ENCODE peak calls at places on chromosomes 7 and 10, in nine cellular contexts. E is HepG2; J is ovary; I is naive thymus-derived CD4-positive, alpha-beta T cell; Z is IMR-90; C is cardiac muscle cell; M is gastrocnemius medialis; X is hepatocyte; N is left lung. A is an unnamed sample. For H3K4me1, the result is how much of the 10 kb centered on the place peaks cover.

GRCh38 chr10:70054902-70055301 is 2.3 kb downstream of the MACROH2A2 start:
- DNase-seq in E (no peak), J (no peak), I (no peak), Z (no peak), C (no peak), M (no peak), X (no peak), N (no peak), A (no peak)

GRCh38 chr10:102704915-102705314 is 9.3 kb downstream of the ARL3 start:
- DNase-seq in E (peak), J (no peak), I (no peak), Z (peak), C (no peak), M (no peak), X (no peak), N (no peak), A (no peak)

GRCh38 chr7:94972296-94972695 is 64.9 kb downstream of the PPP1R9A start:
- DNase-seq in E (peak), J (no peak), I (no peak), Z (no peak), C (no peak), M (no peak), X (no peak), N (no peak), A (no peak)

GRCh38 chr10:126433351-126433750 is 45.1 kb upstream of the ADAM12 start:
- DNase-seq in E (no peak), J (no peak), I (no peak), Z (peak), C (no peak), M (no peak), X (no peak), N (no peak), A (no peak)

GRCh38 chr7:132655071-132655761 is 78.9 kb upstream of the PLXNA4 start:
- DNase-seq in E (no peak), J (no peak), I (peak), Z (no peak), C (peak), M (peak), X (peak), N (peak), A (peak)

GRCh38 chr10:89518876-89519842 is 16.2 kb downstream of the SLC16A12 start:
- DNase-seq in E (no peak), J (no peak), I (no peak), Z (peak), C (no peak), M (peak), X (peak), N (no peak), A (peak)

GRCh38 chr7:36880108-36880507 is 155.8 kb upstream of the AOAH start:
- DNase-seq in E (no peak), J (no peak), I (no peak), Z (no peak), C (no peak), M (no peak), X (no peak), N (no peak), A (no peak)

GRCh38 chr7:97179454-97180104 is 62.1 kb downstream of the SDHAF3 start:
- DNase-seq in E (peak), J (no peak), I (peak), Z (peak), C (peak), M (peak), X (peak), N (no peak), A (no peak)

GRCh38 chr7:149561072-149561471 is 63.5 kb upstream of the ZNF746 start:
- DNase-seq in E (no peak), J (no peak), I (no peak), Z (no peak), C (no peak), M (no peak), X (no peak), N (no peak), A (no peak)

GRCh38 chr10:59880976-59881510 is 25.3 kb downstream of the CCDC6 start:
- DNase-seq in E (no peak), J (no peak), I (no peak), Z (no peak), C (no peak), M (no peak), X (no peak), N (no peak), A (no peak)

GRCh38 chr7:103432713-103433112 is 13.3 kb downstream of the SLC26A5 start:
- DNase-seq in E (no peak), J (no peak), I (no peak), Z (no peak), C (no peak), M (no peak), X (no peak), N (no peak), A (no peak)

GRCh38 chr7:28301148-28301641 is 111.1 kb upstream of the CREB5 start:
- DNase-seq in E (no peak), J (no peak), I (no peak), Z (peak), C (no peak), M (no peak), X (no peak), N (no peak), A (no peak)

GRCh38 chr10:5835446-5836095 is 22.3 kb upstream of the GDI2 start:
- DNase-seq in E (no peak), J (no peak), I (no peak), Z (no peak), C (no peak), M (no peak), X (no peak), N (peak), A (no peak)

GRCh38 chr10:76117949-76118348 is 686.5 kb downstream of the LRMDA start:
- DNase-seq in E (no peak), J (no peak), I (no peak), Z (peak), C (no peak), M (no peak), X (no peak), N (no peak), A (no peak)

GRCh38 chr10:6581750-6582697 is 1.9 kb upstream of the PRKCQ start:
- DNase-seq in E (no peak), J (no peak), I (no peak), Z (no peak), C (no peak), M (no peak), X (no peak), N (no peak), A (no peak)

GRCh38 chr7:157409753-157410727 is 73.2 kb downstream of the DNAJB6 start:
- DNase-seq in E (no peak), J (no peak), I (no peak), Z (no peak), C (no peak), M (no peak), X (no peak), N (peak), A (no peak)

GRCh38 chr10:1938317-1938716 is 201.0 kb upstream of the ADARB2 start:
- DNase-seq in E (no peak), J (no peak), I (peak), Z (no peak), C (no peak), M (no peak), X (no peak), N (no peak), A (no peak)

GRCh38 chr7:132192809-132193208 is 383.5 kb downstream of the PLXNA4 start:
- DNase-seq in E (no peak), J (no peak), I (no peak), Z (no peak), C (no peak), M (no peak), X (no peak), N (no peak), A (no peak)

GRCh38 chr10:35592421-35592820 is 12.7 kb upstream of the GJD4 start:
- DNase-seq in E (no peak), J (no peak), I (no peak), Z (no peak), C (no peak), M (no peak), X (no peak), N (no peak), A (no peak)

GRCh38 chr10:21814866-21815265 is 188.7 kb downstream of the DNAJC1 start:
- DNase-seq in E (no peak), J (no peak), I (no peak), Z (no peak), C (no peak), M (no peak), X (no peak), N (no peak), A (no peak)

GRCh38 chr10:89278034-89278535 is 23.8 kb upstream of the IFIT2 start:
- DNase-seq in E (peak), J (no peak), I (no peak), Z (peak), C (no peak), M (no peak), X (peak), N (no peak), A (peak)

GRCh38 chr10:22324413-22324812 is 3.5 kb downstream of the BMI1 start:
- DNase-seq in E (no peak), J (no peak), I (no peak), Z (no peak), C (no peak), M (no peak), X (no peak), N (no peak), A (no peak)

GRCh38 chr7:577971-578370 is 58.3 kb upstream of the PDGFA start:
- DNase-seq in E (no peak), J (no peak), I (no peak), Z (no peak), C (no peak), M (no peak), X (no peak), N (peak), A (no peak)

GRCh38 chr10:80410578-80411145 is 2.3 kb downstream of the PRXL2A start:
- DNase-seq in E (no peak), J (no peak), I (no peak), Z (no peak), C (no peak), M (no peak), X (peak), N (no peak), A (no peak)
- H3K4me1 ChIP-seq in E (half or more), J (under half), I (under half), Z (under half), C (half or more), M (under half), X (half or more), N (under half), A (under half)

GRCh38 chr7:143002856-143003255 is 24.1 kb downstream of the OR9A2 start:
- DNase-seq in E (no peak), J (no peak), I (no peak), Z (no peak), C (no peak), M (no peak), X (peak), N (no peak), A (no peak)
- H3K4me3 ChIP-seq in E (no peak), J (no peak), I (peak), Z (no peak), C (no peak), M (no peak), X (no peak), N (no peak), A (no peak)

GRCh38 chr10:11636761-11637166 is 25.3 kb upstream of the USP6NL start:
- DNase-seq in E (no peak), J (no peak), I (no peak), Z (no peak), C (no peak), M (no peak), X (no peak), N (no peak), A (no peak)
- H3K4me1 ChIP-seq in E (under half), J (under half), I (under half), Z (under half), C (under half), M (under half), X (under half), N (under half), A (under half)

GRCh38 chr10:34526186-34526585 is 288.9 kb downstream of the PARD3 start:
- DNase-seq in E (no peak), J (no peak), I (no peak), Z (peak), C (no peak), M (no peak), X (no peak), N (no peak), A (no peak)
- H3K4me3 ChIP-seq in E (no peak), J (no peak), I (no peak), Z (no peak), C (no peak), M (no peak), X (no peak), N (no peak), A (no peak)

GRCh38 chr7:15016315-15016667 is 113.7 kb upstream of the DGKB start:
- DNase-seq in E (no peak), J (no peak), I (no peak), Z (no peak), C (no peak), M (no peak), X (no peak), N (no peak), A (no peak)
- H3K4me1 ChIP-seq in E (under half), J (under half), I (under half), Z (under half), C (under half), M (under half), X (under half), N (under half), A (under half)

A was measured in tibial artery.